ENCODE peak calls at places on chromosomes 11 and 22, in eight cellular contexts. One of them, this sample, is unnamed.

GRCh38 chr22:47449508-47450270 is 687.2 kb downstream of the TBC1D22A start:
- DNase-seq in activated CD4-positive, CD25-positive, alpha-beta regulatory T cell: no peak
- DNase-seq in iris pigment epithelial cell: no peak
- DNase-seq in stimulated activated CD8-positive, alpha-beta memory T cell treated with anti-CD3 and anti-CD28 coated beads, Interleukin-15, amount 100 ng/mL, for 48 hours: no peak
- DNase-seq in posterior cingulate gyrus: no peak
- DNase-seq in HEK293T: no peak
- DNase-seq in A549: no peak
- DNase-seq in neural crest cell: no peak
- DNase-seq in this sample: no peak

GRCh38 chr22:31210830-31211503 is 1.1 kb upstream of the LIMK2 start:
- DNase-seq in activated CD4-positive, CD25-positive, alpha-beta regulatory T cell: no peak
- DNase-seq in A549: no peak
- DNase-seq in HEK293T: no peak
- DNase-seq in stimulated activated CD8-positive, alpha-beta memory T cell treated with anti-CD3 and anti-CD28 coated beads, Interleukin-15, amount 100 ng/mL, for 48 hours: no peak
- DNase-seq in iris pigment epithelial cell: peak
- DNase-seq in neural crest cell: no peak
- DNase-seq in posterior cingulate gyrus: no peak
- DNase-seq in this sample: no peak

GRCh38 chr11:67418476-67419281 is 3.2 kb downstream of the CARNS1 start:
- DNase-seq in neural crest cell: no peak
- DNase-seq in posterior cingulate gyrus: no peak
- DNase-seq in stimulated activated CD8-positive, alpha-beta memory T cell treated with anti-CD3 and anti-CD28 coated beads, Interleukin-15, amount 100 ng/mL, for 48 hours: no peak
- DNase-seq in A549: no peak
- DNase-seq in activated CD4-positive, CD25-positive, alpha-beta regulatory T cell: peak
- DNase-seq in HEK293T: no peak
- DNase-seq in iris pigment epithelial cell: no peak
- DNase-seq in this sample: no peak

GRCh38 chr11:62190011-62190410 is at the start of gene SCGB1D1:
- DNase-seq in A549: no peak
- DNase-seq in HEK293T: no peak
- DNase-seq in neural crest cell: no peak
- DNase-seq in activated CD4-positive, CD25-positive, alpha-beta regulatory T cell: no peak
- DNase-seq in iris pigment epithelial cell: no peak
- DNase-seq in stimulated activated CD8-positive, alpha-beta memory T cell treated with anti-CD3 and anti-CD28 coated beads, Interleukin-15, amount 100 ng/mL, for 48 hours: no peak
- DNase-seq in posterior cingulate gyrus: peak
- DNase-seq in this sample: no peak

GRCh38 chr22:19519041-19519926 is 4.9 kb downstream of the CLDN5 start:
- DNase-seq in activated CD4-positive, CD25-positive, alpha-beta regulatory T cell: no peak
- DNase-seq in neural crest cell: no peak
- DNase-seq in A549: no peak
- DNase-seq in posterior cingulate gyrus: peak
- DNase-seq in stimulated activated CD8-positive, alpha-beta memory T cell treated with anti-CD3 and anti-CD28 coated beads, Interleukin-15, amount 100 ng/mL, for 48 hours: no peak
- DNase-seq in iris pigment epithelial cell: no peak
- DNase-seq in HEK293T: no peak
- DNase-seq in this sample: no peak

GRCh38 chr22:37256075-37256726 is 12.1 kb upstream of the RAC2 start:
- DNase-seq in HEK293T: no peak
- DNase-seq in activated CD4-positive, CD25-positive, alpha-beta regulatory T cell: no peak
- DNase-seq in stimulated activated CD8-positive, alpha-beta memory T cell treated with anti-CD3 and anti-CD28 coated beads, Interleukin-15, amount 100 ng/mL, for 48 hours: no peak
- DNase-seq in neural crest cell: no peak
- DNase-seq in posterior cingulate gyrus: peak
- DNase-seq in A549: no peak
- DNase-seq in iris pigment epithelial cell: no peak
- DNase-seq in this sample: no peak

GRCh38 chr11:69657456-69657910 is 16.5 kb downstream of the CCND1 start:
- DNase-seq in activated CD4-positive, CD25-positive, alpha-beta regulatory T cell: no peak
- DNase-seq in iris pigment epithelial cell: no peak
- DNase-seq in posterior cingulate gyrus: peak
- DNase-seq in stimulated activated CD8-positive, alpha-beta memory T cell treated with anti-CD3 and anti-CD28 coated beads, Interleukin-15, amount 100 ng/mL, for 48 hours: no peak
- DNase-seq in neural crest cell: no peak
- DNase-seq in HEK293T: no peak
- DNase-seq in A549: no peak
- DNase-seq in this sample: no peak

GRCh38 chr11:59247535-59248227 is 35.0 kb upstream of the MPEG1 start:
- DNase-seq in A549: peak
- DNase-seq in HEK293T: no peak
- DNase-seq in neural crest cell: no peak
- DNase-seq in stimulated activated CD8-positive, alpha-beta memory T cell treated with anti-CD3 and anti-CD28 coated beads, Interleukin-15, amount 100 ng/mL, for 48 hours: no peak
- DNase-seq in activated CD4-positive, CD25-positive, alpha-beta regulatory T cell: no peak
- DNase-seq in iris pigment epithelial cell: peak
- DNase-seq in posterior cingulate gyrus: no peak
- DNase-seq in this sample: no peak

GRCh38 chr22:42885446-42885845 is 28.4 kb upstream of the ARFGAP3 start:
- DNase-seq in HEK293T: no peak
- DNase-seq in posterior cingulate gyrus: no peak
- DNase-seq in activated CD4-positive, CD25-positive, alpha-beta regulatory T cell: no peak
- DNase-seq in iris pigment epithelial cell: peak
- DNase-seq in stimulated activated CD8-positive, alpha-beta memory T cell treated with anti-CD3 and anti-CD28 coated beads, Interleukin-15, amount 100 ng/mL, for 48 hours: no peak
- DNase-seq in A549: no peak
- DNase-seq in neural crest cell: no peak
- DNase-seq in this sample: no peak

GRCh38 chr22:47784991-47785390 is 1022.5 kb downstream of the TBC1D22A start:
- DNase-seq in stimulated activated CD8-positive, alpha-beta memory T cell treated with anti-CD3 and anti-CD28 coated beads, Interleukin-15, amount 100 ng/mL, for 48 hours: no peak
- DNase-seq in HEK293T: no peak
- DNase-seq in posterior cingulate gyrus: peak
- DNase-seq in iris pigment epithelial cell: no peak
- DNase-seq in A549: no peak
- DNase-seq in neural crest cell: no peak
- DNase-seq in activated CD4-positive, CD25-positive, alpha-beta regulatory T cell: no peak
- DNase-seq in this sample: no peak

GRCh38 chr22:39122772-39123470 is 25.9 kb downstream of the APOBEC3H start:
- DNase-seq in iris pigment epithelial cell: no peak
- DNase-seq in A549: no peak
- DNase-seq in posterior cingulate gyrus: no peak
- DNase-seq in stimulated activated CD8-positive, alpha-beta memory T cell treated with anti-CD3 and anti-CD28 coated beads, Interleukin-15, amount 100 ng/mL, for 48 hours: no peak
- DNase-seq in activated CD4-positive, CD25-positive, alpha-beta regulatory T cell: no peak
- DNase-seq in HEK293T: no peak
- DNase-seq in neural crest cell: no peak
- DNase-seq in this sample: no peak

GRCh38 chr22:47571616-47572015 is 809.2 kb downstream of the TBC1D22A start:
- DNase-seq in iris pigment epithelial cell: no peak
- DNase-seq in posterior cingulate gyrus: peak
- DNase-seq in activated CD4-positive, CD25-positive, alpha-beta regulatory T cell: no peak
- DNase-seq in HEK293T: no peak
- DNase-seq in stimulated activated CD8-positive, alpha-beta memory T cell treated with anti-CD3 and anti-CD28 coated beads, Interleukin-15, amount 100 ng/mL, for 48 hours: no peak
- DNase-seq in A549: no peak
- DNase-seq in neural crest cell: no peak
- DNase-seq in this sample: no peak

GRCh38 chr22:29039148-29039547 is 22.5 kb downstream of the C22orf31 start:
- DNase-seq in A549: no peak
- DNase-seq in HEK293T: no peak
- DNase-seq in posterior cingulate gyrus: no peak
- DNase-seq in iris pigment epithelial cell: no peak
- DNase-seq in activated CD4-positive, CD25-positive, alpha-beta regulatory T cell: no peak
- DNase-seq in stimulated activated CD8-positive, alpha-beta memory T cell treated with anti-CD3 and anti-CD28 coated beads, Interleukin-15, amount 100 ng/mL, for 48 hours: no peak
- DNase-seq in neural crest cell: no peak
- DNase-seq in this sample: no peak

GRCh38 chr11:1303973-1304372 is 5.5 kb downstream of the TOLLIP start:
- DNase-seq in activated CD4-positive, CD25-positive, alpha-beta regulatory T cell: no peak
- DNase-seq in A549: no peak
- DNase-seq in stimulated activated CD8-positive, alpha-beta memory T cell treated with anti-CD3 and anti-CD28 coated beads, Interleukin-15, amount 100 ng/mL, for 48 hours: no peak
- DNase-seq in posterior cingulate gyrus: peak
- DNase-seq in HEK293T: no peak
- DNase-seq in neural crest cell: no peak
- DNase-seq in iris pigment epithelial cell: no peak
- DNase-seq in this sample: no peak

GRCh38 chr11:33704240-33705002 is 3.8 kb upstream of the C11orf91 start:
- DNase-seq in activated CD4-positive, CD25-positive, alpha-beta regulatory T cell: no peak
- DNase-seq in stimulated activated CD8-positive, alpha-beta memory T cell treated with anti-CD3 and anti-CD28 coated beads, Interleukin-15, amount 100 ng/mL, for 48 hours: no peak
- DNase-seq in posterior cingulate gyrus: peak
- DNase-seq in HEK293T: no peak
- DNase-seq in neural crest cell: no peak
- DNase-seq in iris pigment epithelial cell: no peak
- DNase-seq in A549: no peak
- DNase-seq in this sample: no peak

GRCh38 chr22:45552580-45553332 is 50.1 kb downstream of the FBLN1 start:
- DNase-seq in stimulated activated CD8-positive, alpha-beta memory T cell treated with anti-CD3 and anti-CD28 coated beads, Interleukin-15, amount 100 ng/mL, for 48 hours: no peak
- DNase-seq in iris pigment epithelial cell: peak
- DNase-seq in A549: no peak
- DNase-seq in neural crest cell: no peak
- DNase-seq in activated CD4-positive, CD25-positive, alpha-beta regulatory T cell: no peak
- DNase-seq in posterior cingulate gyrus: peak
- DNase-seq in HEK293T: no peak
- DNase-seq in this sample: no peak

GRCh38 chr22:19229600-19229999 is 51.1 kb upstream of the SLC25A1 start:
- DNase-seq in stimulated activated CD8-positive, alpha-beta memory T cell treated with anti-CD3 and anti-CD28 coated beads, Interleukin-15, amount 100 ng/mL, for 48 hours: no peak
- DNase-seq in neural crest cell: no peak
- DNase-seq in posterior cingulate gyrus: peak
- DNase-seq in activated CD4-positive, CD25-positive, alpha-beta regulatory T cell: no peak
- DNase-seq in A549: no peak
- DNase-seq in HEK293T: no peak
- DNase-seq in iris pigment epithelial cell: no peak
- DNase-seq in this sample: no peak

GRCh38 chr22:47366026-47366767 is 603.7 kb downstream of the TBC1D22A start:
- DNase-seq in A549: no peak
- DNase-seq in activated CD4-positive, CD25-positive, alpha-beta regulatory T cell: no peak
- DNase-seq in neural crest cell: no peak
- DNase-seq in HEK293T: no peak
- DNase-seq in posterior cingulate gyrus: no peak
- DNase-seq in iris pigment epithelial cell: no peak
- DNase-seq in stimulated activated CD8-positive, alpha-beta memory T cell treated with anti-CD3 and anti-CD28 coated beads, Interleukin-15, amount 100 ng/mL, for 48 hours: no peak
- DNase-seq in this sample: no peak

GRCh38 chr11:134275534-134276395 is at the start of gene GLB1L3:
- DNase-seq in iris pigment epithelial cell: peak
- DNase-seq in neural crest cell: peak
- DNase-seq in HEK293T: peak
- DNase-seq in stimulated activated CD8-positive, alpha-beta memory T cell treated with anti-CD3 and anti-CD28 coated beads, Interleukin-15, amount 100 ng/mL, for 48 hours: peak
- DNase-seq in A549: peak
- DNase-seq in posterior cingulate gyrus: peak
- DNase-seq in activated CD4-positive, CD25-positive, alpha-beta regulatory T cell: peak
- DNase-seq in this sample: no peak

GRCh38 chr11:88329563-88330250 is 7.8 kb downstream of the CTSC start:
- DNase-seq in neural crest cell: no peak
- DNase-seq in A549: no peak
- DNase-seq in activated CD4-positive, CD25-positive, alpha-beta regulatory T cell: no peak
- DNase-seq in stimulated activated CD8-positive, alpha-beta memory T cell treated with anti-CD3 and anti-CD28 coated beads, Interleukin-15, amount 100 ng/mL, for 48 hours: no peak
- DNase-seq in posterior cingulate gyrus: no peak
- DNase-seq in iris pigment epithelial cell: no peak
- DNase-seq in HEK293T: no peak
- DNase-seq in this sample: no peak

GRCh38 chr11:30479899-30480298 is 106.3 kb downstream of the MPPED2 start:
- DNase-seq in activated CD4-positive, CD25-positive, alpha-beta regulatory T cell: no peak
- DNase-seq in HEK293T: no peak
- DNase-seq in A549: no peak
- DNase-seq in posterior cingulate gyrus: no peak
- DNase-seq in stimulated activated CD8-positive, alpha-beta memory T cell treated with anti-CD3 and anti-CD28 coated beads, Interleukin-15, amount 100 ng/mL, for 48 hours: no peak
- DNase-seq in neural crest cell: no peak
- DNase-seq in iris pigment epithelial cell: no peak
- DNase-seq in this sample: no peak

GRCh38 chr11:34754171-34754823 is 133.4 kb downstream of the EHF start:
- DNase-seq in A549: no peak
- DNase-seq in stimulated activated CD8-positive, alpha-beta memory T cell treated with anti-CD3 and anti-CD28 coated beads, Interleukin-15, amount 100 ng/mL, for 48 hours: no peak
- DNase-seq in iris pigment epithelial cell: peak
- DNase-seq in activated CD4-positive, CD25-positive, alpha-beta regulatory T cell: no peak
- DNase-seq in HEK293T: no peak
- DNase-seq in posterior cingulate gyrus: no peak
- DNase-seq in neural crest cell: no peak
- DNase-seq in this sample: no peak

GRCh38 chr11:109739374-109739773 is 317.4 kb downstream of the C11orf87 start:
- DNase-seq in activated CD4-positive, CD25-positive, alpha-beta regulatory T cell: no peak
- DNase-seq in iris pigment epithelial cell: peak
- DNase-seq in posterior cingulate gyrus: no peak
- DNase-seq in stimulated activated CD8-positive, alpha-beta memory T cell treated with anti-CD3 and anti-CD28 coated beads, Interleukin-15, amount 100 ng/mL, for 48 hours: no peak
- DNase-seq in HEK293T: no peak
- DNase-seq in A549: no peak
- DNase-seq in neural crest cell: no peak
- DNase-seq in this sample: no peak

GRCh38 chr11:19279455-19279854 is 38.7 kb upstream of the E2F8 start:
- DNase-seq in stimulated activated CD8-positive, alpha-beta memory T cell treated with anti-CD3 and anti-CD28 coated beads, Interleukin-15, amount 100 ng/mL, for 48 hours: no peak
- DNase-seq in neural crest cell: no peak
- DNase-seq in HEK293T: no peak
- DNase-seq in activated CD4-positive, CD25-positive, alpha-beta regulatory T cell: no peak
- DNase-seq in iris pigment epithelial cell: no peak
- DNase-seq in A549: peak
- DNase-seq in posterior cingulate gyrus: no peak
- DNase-seq in this sample: no peak

GRCh38 chr11:11332141-11332710 is 20.8 kb downstream of the CSNK2A3 start:
- DNase-seq in iris pigment epithelial cell: no peak
- DNase-seq in posterior cingulate gyrus: no peak
- DNase-seq in stimulated activated CD8-positive, alpha-beta memory T cell treated with anti-CD3 and anti-CD28 coated beads, Interleukin-15, amount 100 ng/mL, for 48 hours: no peak
- DNase-seq in neural crest cell: no peak
- DNase-seq in A549: no peak
- DNase-seq in activated CD4-positive, CD25-positive, alpha-beta regulatory T cell: no peak
- DNase-seq in HEK293T: no peak
- DNase-seq in this sample: no peak

GRCh38 chr22:21032037-21032842 is at the start of gene SLC7A4:
- DNase-seq in posterior cingulate gyrus: peak
- DNase-seq in iris pigment epithelial cell: no peak
- DNase-seq in activated CD4-positive, CD25-positive, alpha-beta regulatory T cell: no peak
- DNase-seq in stimulated activated CD8-positive, alpha-beta memory T cell treated with anti-CD3 and anti-CD28 coated beads, Interleukin-15, amount 100 ng/mL, for 48 hours: no peak
- DNase-seq in neural crest cell: no peak
- DNase-seq in A549: no peak
- DNase-seq in HEK293T: no peak
- DNase-seq in this sample: no peak

GRCh38 chr11:65637794-65638317 is at the start of gene SIPA1:
- DNase-seq in neural crest cell: peak
- DNase-seq in HEK293T: peak
- DNase-seq in iris pigment epithelial cell: peak
- DNase-seq in stimulated activated CD8-positive, alpha-beta memory T cell treated with anti-CD3 and anti-CD28 coated beads, Interleukin-15, amount 100 ng/mL, for 48 hours: peak
- DNase-seq in activated CD4-positive, CD25-positive, alpha-beta regulatory T cell: peak
- DNase-seq in posterior cingulate gyrus: peak
- DNase-seq in A549: peak
- DNase-seq in this sample: peak

GRCh38 chr11:118605116-118605867 is 2.1 kb upstream of the PHLDB1 start:
- DNase-seq in iris pigment epithelial cell: peak
- DNase-seq in A549: no peak
- DNase-seq in activated CD4-positive, CD25-positive, alpha-beta regulatory T cell: no peak
- DNase-seq in HEK293T: no peak
- DNase-seq in posterior cingulate gyrus: peak
- DNase-seq in neural crest cell: no peak
- DNase-seq in stimulated activated CD8-positive, alpha-beta memory T cell treated with anti-CD3 and anti-CD28 coated beads, Interleukin-15, amount 100 ng/mL, for 48 hours: no peak
- DNase-seq in this sample: no peak

GRCh38 chr22:37309221-37310074 is 27.1 kb downstream of the CYTH4 start:
- DNase-seq in activated CD4-positive, CD25-positive, alpha-beta regulatory T cell: peak
- DNase-seq in A549: no peak
- DNase-seq in iris pigment epithelial cell: no peak
- DNase-seq in neural crest cell: no peak
- DNase-seq in posterior cingulate gyrus: no peak
- DNase-seq in stimulated activated CD8-positive, alpha-beta memory T cell treated with anti-CD3 and anti-CD28 coated beads, Interleukin-15, amount 100 ng/mL, for 48 hours: no peak
- DNase-seq in HEK293T: no peak
- DNase-seq in this sample: no peak